ENCODE peak calls at places on chromosomes 7 and 10, in seven cellular contexts. S is choroid plexus epithelial cell, Q is NT2/D1, W is fibroblast of mammary gland, K is mucosa of descending colon, U is neural progenitor cell, B is kidney. R is an unnamed sample.

GRCh38 chr10:35058134-35058533 is 32.0 kb downstream of the CUL2 start:
- DNase-seq in U (no peak), K (no peak), B (no peak), Q (no peak), S (peak), W (peak), R (peak)

GRCh38 chr7:107122483-107122882 is 46.3 kb upstream of the HBP1 start:
- DNase-seq in S (peak), K (no peak), Q (no peak), U (no peak), W (peak), B (no peak), R (peak)

GRCh38 chr10:46268076-46268881 is 18.5 kb upstream of the ANTXRL start:
- DNase-seq in W (no peak), U (no peak), Q (no peak), S (no peak), B (no peak), K (no peak), R (no peak)

GRCh38 chr10:84901885-84902284 is 573.5 kb downstream of the CCSER2 start:
- DNase-seq in S (no peak), U (no peak), B (no peak), W (no peak), Q (no peak), K (no peak), R (no peak)

GRCh38 chr10:71717756-71718065 is 1.9 kb downstream of the C10orf105 start:
- DNase-seq in Q (no peak), B (no peak), W (no peak), K (no peak), U (no peak), S (no peak), R (no peak)

GRCh38 chr7:41110186-41110585 is 592.7 kb downstream of the INHBA start:
- DNase-seq in B (no peak), W (peak), Q (no peak), K (no peak), S (peak), U (no peak), R (no peak)

GRCh38 chr10:103049237-103049636 is 131.1 kb downstream of the CNNM2 start:
- DNase-seq in K (no peak), Q (no peak), B (no peak), S (no peak), W (no peak), U (no peak), R (no peak)

GRCh38 chr10:96097865-96098264 is 32.2 kb upstream of the ZNF518A start:
- DNase-seq in K (no peak), S (no peak), U (no peak), Q (no peak), W (no peak), B (no peak), R (no peak)

GRCh38 chr10:122264442-122264841 is 6.7 kb upstream of the BTBD16 start:
- DNase-seq in W (no peak), K (no peak), B (no peak), U (no peak), Q (no peak), S (peak), R (no peak)

GRCh38 chr10:110153396-110153795 is 54.0 kb upstream of the MXI1 start:
- DNase-seq in W (no peak), K (no peak), U (no peak), B (no peak), S (no peak), Q (no peak), R (no peak)

GRCh38 chr7:121529003-121529402 is 132.9 kb upstream of the FAM3C start:
- DNase-seq in W (peak), Q (no peak), U (no peak), B (no peak), S (peak), K (no peak), R (no peak)

GRCh38 chr7:48251766-48252165 is 80.5 kb downstream of the ABCA13 start:
- DNase-seq in B (no peak), U (no peak), Q (no peak), W (no peak), K (no peak), S (no peak), R (no peak)

GRCh38 chr10:97618285-97618684 is 15.0 kb downstream of the MORN4 start:
- DNase-seq in S (no peak), K (no peak), B (no peak), W (no peak), U (no peak), Q (no peak), R (no peak)

GRCh38 chr7:30751696-30752273 is at the start of gene INMT:
- DNase-seq in Q (no peak), K (no peak), U (no peak), W (no peak), S (no peak), B (no peak), R (no peak)

GRCh38 chr10:133071801-133072595 is 15.7 kb upstream of the ADGRA1 start:
- DNase-seq in S (no peak), B (no peak), W (no peak), U (no peak), Q (no peak), K (no peak), R (no peak)

GRCh38 chr10:5501976-5502902 is 2.9 kb upstream of the CALML5 start:
- DNase-seq in S (peak), B (peak), W (no peak), Q (no peak), K (no peak), U (no peak), R (no peak)

GRCh38 chr10:130135676-130136213 is 446 bp upstream of the GLRX3 start:
- DNase-seq in B (no peak), Q (no peak), U (no peak), S (no peak), W (no peak), K (no peak), R (no peak)

GRCh38 chr10:44968101-44968886 is 8.7 kb downstream of the RASSF4 start:
- DNase-seq in S (peak), U (no peak), W (peak), Q (no peak), B (no peak), K (no peak), R (no peak)

GRCh38 chr10:43692051-43692825 is 43.6 kb upstream of the ZNF32 start:
- DNase-seq in B (no peak), U (no peak), W (peak), S (peak), Q (no peak), K (no peak), R (peak)

GRCh38 chr10:89079991-89080390 is 89.4 kb downstream of the FAS start:
- DNase-seq in Q (no peak), U (no peak), W (peak), B (no peak), S (no peak), K (no peak), R (no peak)

GRCh38 chr7:38502289-38502688 is 128.9 kb downstream of the AMPH start:
- DNase-seq in W (no peak), B (no peak), U (no peak), S (no peak), K (no peak), Q (no peak), R (no peak)

GRCh38 chr10:43640603-43641002 is 8.1 kb downstream of the ZNF32 start:
- DNase-seq in S (peak), K (no peak), B (no peak), Q (no peak), W (no peak), U (no peak), R (no peak)

GRCh38 chr7:23242321-23242720 is 4.3 kb upstream of the GPNMB start:
- DNase-seq in B (no peak), S (no peak), U (no peak), Q (no peak), K (no peak), W (peak), R (no peak)

GRCh38 chr10:131851332-131851731 is 49.5 kb upstream of the PPP2R2D start:
- DNase-seq in Q (no peak), K (no peak), U (no peak), W (no peak), B (no peak), S (no peak), R (no peak)

GRCh38 chr7:47411281-47411869 is 170.5 kb downstream of the TNS3 start:
- DNase-seq in W (no peak), U (no peak), K (no peak), B (no peak), Q (no peak), S (no peak), R (no peak)

GRCh38 chr7:120742370-120742769 is 115.6 kb downstream of the TSPAN12 start:
- DNase-seq in U (peak), B (no peak), K (no peak), W (no peak), Q (peak), S (no peak), R (no peak)

GRCh38 chr7:35286422-35286821 is 32.5 kb upstream of the TBX20 start:
- DNase-seq in U (no peak), K (no peak), S (peak), B (no peak), W (peak), Q (no peak), R (peak)

GRCh38 chr10:113459672-113460280 is 93.1 kb upstream of the HABP2 start:
- DNase-seq in Q (no peak), U (no peak), K (no peak), W (no peak), S (no peak), B (no peak), R (no peak)

GRCh38 chr10:79038841-79039201 is 29.9 kb upstream of the ZMIZ1 start:
- DNase-seq in S (peak), K (no peak), Q (peak), U (peak), B (peak), W (no peak), R (peak)

GRCh38 chr7:1749351-1749863 is 79.3 kb downstream of the ELFN1 start:
- DNase-seq in B (peak), Q (no peak), S (no peak), W (no peak), K (no peak), U (no peak), R (no peak)

GRCh38 chr7:105648561-105649401 is 67.5 kb upstream of the EFCAB10 start:
- DNase-seq in U (peak), K (no peak), B (no peak), S (no peak), W (peak), Q (no peak), R (no peak)

GRCh38 chr7:95581446-95581845 is 14.9 kb downstream of the PDK4 start:
- DNase-seq in B (no peak), Q (no peak), U (no peak), W (no peak), K (no peak), S (no peak), R (no peak)

GRCh38 chr7:38506756-38507155 is 124.4 kb downstream of the AMPH start:
- DNase-seq in U (no peak), Q (no peak), W (peak), S (peak), K (no peak), B (no peak), R (peak)

GRCh38 chr7:67625257-67625713 is 628.7 kb downstream of the TYW1 start:
- DNase-seq in S (peak), K (peak), Q (peak), B (peak), W (peak), U (peak), R (peak)

GRCh38 chr10:133109736-133110532 is 22.2 kb downstream of the ADGRA1 start:
- DNase-seq in S (no peak), B (no peak), K (no peak), W (no peak), U (no peak), Q (no peak), R (no peak)

GRCh38 chr10:53153831-53154230 is 381.2 kb upstream of the MBL2 start:
- DNase-seq in B (no peak), K (no peak), W (no peak), U (no peak), Q (no peak), S (no peak), R (no peak)

GRCh38 chr10:15419279-15419874 is 48.3 kb upstream of the FAM171A1 start:
- DNase-seq in U (peak), B (no peak), W (peak), Q (peak), K (no peak), S (peak), R (no peak)

GRCh38 chr10:50400694-50401093 is 149.4 kb upstream of the ASAH2 start:
- DNase-seq in B (no peak), W (peak), Q (no peak), K (no peak), S (no peak), U (no peak), R (no peak)

GRCh38 chr7:93923946-93924345 is 2.4 kb downstream of the GNG11 start:
- DNase-seq in U (no peak), K (no peak), B (no peak), S (no peak), Q (no peak), W (peak), R (no peak)

GRCh38 chr7:93920496-93921189 is 892 bp upstream of the GNG11 start:
- DNase-seq in K (no peak), W (peak), Q (no peak), U (no peak), B (no peak), S (peak), R (no peak)

GRCh38 chr7:93921190-93921585 is 347 bp upstream of the GNG11 start:
- DNase-seq in S (no peak), B (no peak), K (no peak), Q (no peak), W (no peak), U (no peak), R (no peak)

GRCh38 chr7:93921607-93922446 is at the start of gene GNG11:
- DNase-seq in S (peak), Q (peak), U (peak), K (peak), W (peak), B (peak), R (no peak)

GRCh38 chr7:93923291-93923690 is 1.8 kb downstream of the GNG11 start:
- DNase-seq in K (no peak), W (peak), Q (no peak), S (peak), B (no peak), U (no peak), R (no peak)
- H3K4me3 ChIP-seq in K (no peak), W (peak), Q (no peak), S (peak), B (peak), U (no peak), R (peak)

DNA sequence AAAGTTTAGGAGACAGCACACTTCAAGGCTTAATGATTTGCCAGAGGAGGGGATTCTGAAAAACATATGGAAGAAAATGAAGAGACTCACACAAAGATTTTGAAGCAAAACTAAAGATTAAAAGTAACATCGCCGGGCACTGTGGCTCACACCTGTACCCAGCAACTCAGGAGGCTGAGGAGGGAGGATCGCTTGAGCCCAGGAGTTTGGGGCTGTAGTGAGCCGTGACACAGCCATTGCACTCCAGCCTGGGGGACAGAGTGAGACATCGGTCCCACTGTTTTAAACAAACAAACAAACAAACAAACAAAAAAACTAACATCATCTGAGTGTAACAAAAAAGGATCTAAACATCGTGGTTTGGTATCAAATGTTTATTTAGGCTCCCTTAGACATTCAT is 33.7 kb upstream of the DAGLB start:
- DNase-seq in S (no peak), Q (no peak), W (no peak), K (no peak), B (no peak), U (no peak), R (no peak)
- H3K4me3 ChIP-seq in S (no peak), Q (no peak), W (peak), K (no peak), B (peak), U (no peak), R (peak)

GRCh38 chr7:27143022-27143949 is at the start of gene HOXA5:
- DNase-seq in B (peak), U (peak), K (peak), W (peak), S (peak), Q (peak), R (no peak)
- H3K4me3 ChIP-seq in B (peak), U (peak), K (peak), W (peak), S (no peak), Q (peak), R (peak)

DNA sequence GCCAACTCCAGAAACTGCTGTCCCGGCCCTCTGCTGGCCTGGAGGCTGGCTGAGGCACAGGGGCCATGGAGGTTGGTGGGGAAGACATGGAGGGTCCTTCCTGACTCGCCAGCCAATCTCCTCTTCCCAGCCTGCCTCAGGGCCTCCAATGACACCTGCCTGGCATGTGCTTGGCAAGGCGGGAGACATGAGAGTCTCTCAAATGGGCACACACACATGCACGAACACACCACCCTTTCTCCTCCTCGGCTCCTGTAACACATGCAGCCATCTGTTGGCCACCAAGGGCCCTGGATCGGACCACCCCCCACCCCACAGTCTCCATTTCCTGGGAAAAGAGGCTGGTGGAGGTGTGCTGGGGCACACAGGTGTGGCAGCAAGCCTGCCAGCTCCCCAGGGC is 56.4 kb downstream of the YKT6 start:
- DNase-seq in W (no peak), Q (no peak), K (no peak), U (no peak), B (no peak), S (no peak), R (no peak)
- H3K4me3 ChIP-seq in W (no peak), Q (no peak), K (no peak), U (no peak), B (no peak), S (no peak), R (no peak)

R was measured in skeletal muscle cell.